ENCODE peak calls at places on chromosomes 1 and 21, in nine cellular contexts. H, I, O, K, S, A, T, D and X are unnamed samples.
A peak's percentile ranks its signal among the peaks of the same experiment; 100 is the strongest.

GRCh38 chr1:202320081-202320405 is 21.7 kb downstream of the UBE2T start:
- DNase-seq in D (no peak), I (no peak), A (no peak), H (no peak), T (no peak), S (no peak), O (no peak), K (no peak), X (no peak)

GRCh38 chr1:236067854-236068454 is 3.1 kb upstream of the NID1 start:
- DNase-seq in H (no peak), K (no peak), D (no peak), A (no peak), I (no peak), O (no peak), T (no peak), S (no peak), X (no peak)

GRCh38 chr21:35611752-35612151 is 448.6 kb downstream of the SETD4 start:
- DNase-seq in A (no peak), O (no peak), H (no peak), K (no peak), T (no peak), S (no peak), D (no peak), I (no peak), X (no peak)

GRCh38 chr1:6914646-6915178 is 129.5 kb downstream of the CAMTA1 start:
- DNase-seq in T (no peak), S (no peak), I (no peak), D (no peak), A (no peak), K (no peak), O (no peak), H (no peak), X (no peak)

GRCh38 chr1:23759277-23759676 is 16.0 kb downstream of the ELOA start:
- DNase-seq in A (no peak), T (no peak), I (no peak), S (no peak), H (no peak), O (no peak), K (no peak), D (no peak), X (no peak)

GRCh38 chr1:161069731-161070270 is at the start of gene ARHGAP30:
- DNase-seq in O (no peak), K (peak; percentile 67), H (no peak), S (peak; percentile 94), D (no peak), I (no peak), T (no peak), A (peak; percentile 90), X (peak; percentile 42)

GRCh38 chr1:3454811-3455618 is 550 bp downstream of the ARHGEF16 start:
- DNase-seq in T (peak; percentile 98), I (no peak), O (peak; percentile 68), D (peak; percentile 88), S (peak; percentile 63), K (no peak), A (no peak), H (peak; percentile 57), X (peak; percentile 88)

GRCh38 chr1:56696663-56697062 is 51.5 kb downstream of the PRKAA2 start:
- DNase-seq in A (no peak), K (no peak), I (no peak), O (no peak), H (no peak), D (no peak), S (no peak), T (no peak), X (no peak)

GRCh38 chr1:75791022-75791421 is 5.0 kb downstream of the RABGGTB start:
- DNase-seq in O (no peak), T (no peak), I (no peak), S (no peak), D (no peak), H (peak; percentile 45), K (no peak), A (no peak), X (no peak)

GRCh38 chr1:234660536-234661133 is 50.7 kb upstream of the IRF2BP2 start:
- DNase-seq in O (no peak), K (no peak), H (no peak), A (no peak), S (no peak), D (no peak), T (no peak), I (no peak), X (no peak)

GRCh38 chr1:96843601-96844000 is 122.0 kb downstream of the PTBP2 start:
- DNase-seq in A (no peak), S (no peak), D (no peak), T (no peak), I (no peak), K (no peak), O (no peak), H (no peak), X (no peak)

GRCh38 chr1:201171063-201172036 is 17.1 kb upstream of the TMEM9 start:
- DNase-seq in A (peak; percentile 52), I (peak; percentile 88), T (peak; percentile 87), K (no peak), S (no peak), O (peak; percentile 16), D (peak; percentile 60), H (no peak), X (peak; percentile 81)

GRCh38 chr21:37369307-37369854 is 2.8 kb downstream of the DYRK1A start:
- DNase-seq in T (no peak), I (no peak), D (no peak), K (no peak), A (no peak), S (no peak), H (no peak), O (no peak), X (no peak)

GRCh38 chr1:32465541-32466002 is 700 bp downstream of the ZBTB8B start:
- DNase-seq in K (no peak), A (no peak), O (no peak), D (no peak), H (no peak), S (no peak), T (no peak), I (no peak), X (peak; percentile 21)

GRCh38 chr1:87243573-87243972 is 85.1 kb upstream of the LMO4 start:
- DNase-seq in D (no peak), S (no peak), A (no peak), I (no peak), H (no peak), K (no peak), T (no peak), O (no peak), X (no peak)

GRCh38 chr1:31400393-31400792 is 12.6 kb upstream of the SERINC2 start:
- DNase-seq in H (no peak), I (no peak), O (no peak), S (no peak), D (no peak), T (no peak), A (no peak), K (no peak), X (no peak)

GRCh38 chr1:1237874-1238701 is 6.1 kb downstream of the B3GALT6 start:
- DNase-seq in A (no peak), K (no peak), D (no peak), O (no peak), S (no peak), T (no peak), H (peak; percentile 26), I (no peak), X (no peak)

GRCh38 chr1:82485591-82486369 is 685.0 kb downstream of the ADGRL2 start:
- DNase-seq in I (no peak), T (peak; percentile 15), A (no peak), H (peak; percentile 30), K (peak; percentile 43), O (no peak), D (peak; percentile 18), S (no peak), X (peak; percentile 85)

GRCh38 chr21:43812957-43813730 is 23.8 kb downstream of the RRP1 start:
- DNase-seq in I (no peak), D (no peak), A (no peak), K (no peak), S (no peak), O (no peak), H (no peak), T (no peak), X (no peak)

GRCh38 chr1:223631367-223631977 is 34.0 kb downstream of the CAPN8 start:
- DNase-seq in T (no peak), A (no peak), K (no peak), H (no peak), S (no peak), D (no peak), O (no peak), I (no peak), X (no peak)

GRCh38 chr1:219564072-219564471 is 48.8 kb downstream of the ZC3H11B start:
- DNase-seq in D (no peak), T (no peak), I (no peak), K (no peak), O (no peak), A (no peak), S (no peak), H (no peak), X (no peak)

GRCh38 chr1:59076612-59077011 is 220.3 kb upstream of the FGGY start:
- DNase-seq in T (no peak), A (no peak), O (no peak), H (no peak), D (no peak), I (no peak), K (no peak), S (no peak), X (no peak)

GRCh38 chr1:58035523-58035922 is 511.0 kb downstream of the OMA1 start:
- DNase-seq in O (no peak), H (no peak), A (no peak), I (no peak), S (no peak), K (no peak), D (peak; percentile 30), T (no peak), X (peak; percentile 57)

GRCh38 chr1:180542113-180542512 is 16.7 kb upstream of the OVAAL start:
- DNase-seq in S (no peak), K (no peak), A (no peak), T (peak; percentile 39), D (no peak), O (no peak), H (no peak), I (no peak), X (peak; percentile 51)